ENCODE peak calls at places on chromosomes 11 and 22, in four cellular contexts. One of them, this sample, is unnamed.

GRCh38 chr22:18152519-18152918 is 2.5 kb downstream of the USP18 start:
- DNase-seq in HepG2: no peak
- DNase-seq in K562: no peak
- DNase-seq in WTC11: no peak
- DNase-seq in this sample: no peak

GRCh38 chr11:75246006-75246672 is 5.6 kb downstream of the TPBGL start:
- DNase-seq in HepG2: no peak
- DNase-seq in K562: no peak
- DNase-seq in WTC11: no peak
- DNase-seq in this sample: no peak

GRCh38 chr11:132770802-132771545 is 761.3 kb downstream of the OPCML start:
- DNase-seq in HepG2: no peak
- DNase-seq in K562: no peak
- DNase-seq in WTC11: no peak
- DNase-seq in this sample: no peak

GRCh38 chr11:101974255-101974654 is 57.9 kb upstream of the ANGPTL5 start:
- DNase-seq in HepG2: peak
- DNase-seq in K562: no peak
- DNase-seq in WTC11: no peak
- DNase-seq in this sample: no peak

GRCh38 chr11:17786824-17787525 is 52.4 kb downstream of the KCNC1 start:
- DNase-seq in HepG2: no peak
- DNase-seq in K562: peak
- DNase-seq in WTC11: no peak
- DNase-seq in this sample: no peak

GRCh38 chr22:26707090-26707489 is 49.7 kb downstream of the MIAT start:
- DNase-seq in HepG2: no peak
- DNase-seq in K562: no peak
- DNase-seq in WTC11: no peak
- DNase-seq in this sample: no peak

GRCh38 chr11:66288138-66288865 is 641 bp downstream of the YIF1A start:
- DNase-seq in HepG2: peak
- DNase-seq in K562: no peak
- DNase-seq in WTC11: no peak
- DNase-seq in this sample: no peak

GRCh38 chr11:131473510-131473909 is 103.1 kb downstream of the NTM start:
- DNase-seq in HepG2: no peak
- DNase-seq in K562: no peak
- DNase-seq in WTC11: no peak
- DNase-seq in this sample: no peak

GRCh38 chr22:26763633-26764295 is 106.4 kb downstream of the MIAT start:
- DNase-seq in HepG2: peak
- DNase-seq in K562: no peak
- DNase-seq in WTC11: no peak
- DNase-seq in this sample: no peak

GRCh38 chr11:15493066-15493465 is 378.3 kb downstream of the INSC start:
- DNase-seq in HepG2: no peak
- DNase-seq in K562: no peak
- DNase-seq in WTC11: no peak
- DNase-seq in this sample: no peak

GRCh38 chr22:40418366-40419201 is 48.2 kb downstream of the SGSM3 start:
- DNase-seq in HepG2: no peak
- DNase-seq in K562: no peak
- DNase-seq in WTC11: no peak
- DNase-seq in this sample: no peak

GRCh38 chr11:41954034-41954433 is 494.6 kb upstream of the LRRC4C start:
- DNase-seq in HepG2: no peak
- DNase-seq in K562: no peak
- DNase-seq in WTC11: no peak
- DNase-seq in this sample: no peak

GRCh38 chr22:36419177-36419911 is 31.6 kb upstream of the MYH9 start:
- DNase-seq in HepG2: peak
- DNase-seq in K562: peak
- DNase-seq in WTC11: no peak
- DNase-seq in this sample: no peak

GRCh38 chr22:48188211-48188845 is 1425.9 kb downstream of the TBC1D22A start:
- DNase-seq in HepG2: no peak
- DNase-seq in K562: peak
- DNase-seq in WTC11: no peak
- DNase-seq in this sample: no peak

GRCh38 chr11:23112987-23113886 is 253.0 kb upstream of the CCDC179 start:
- DNase-seq in HepG2: peak
- DNase-seq in K562: peak
- DNase-seq in WTC11: peak
- DNase-seq in this sample: peak

GRCh38 chr22:31229402-31230140 is 17.5 kb downstream of the LIMK2 start:
- DNase-seq in HepG2: no peak
- DNase-seq in K562: peak
- DNase-seq in WTC11: no peak
- DNase-seq in this sample: no peak

GRCh38 chr11:17333799-17334586 is 17.6 kb upstream of the NCR3LG1 start:
- DNase-seq in HepG2: no peak
- DNase-seq in K562: no peak
- DNase-seq in WTC11: no peak
- DNase-seq in this sample: no peak

GRCh38 chr11:1785749-1786261 is 22.1 kb upstream of the CTSD start:
- DNase-seq in HepG2: no peak
- DNase-seq in K562: no peak
- DNase-seq in WTC11: no peak
- DNase-seq in this sample: no peak

GRCh38 chr11:31237819-31238771 is 131.4 kb downstream of the DCDC1 start:
- DNase-seq in HepG2: no peak
- DNase-seq in K562: no peak
- DNase-seq in WTC11: peak
- DNase-seq in this sample: no peak

GRCh38 chr11:83727251-83727650 is 441.1 kb upstream of the CCDC90B start:
- DNase-seq in HepG2: no peak
- DNase-seq in K562: no peak
- DNase-seq in WTC11: no peak
- DNase-seq in this sample: no peak

GRCh38 chr11:8717876-8718753 is 35.5 kb downstream of the RPL27A start:
- DNase-seq in HepG2: peak
- DNase-seq in K562: no peak
- DNase-seq in WTC11: no peak
- DNase-seq in this sample: no peak

GRCh38 chr11:107719062-107719461 is 7.2 kb upstream of the SLN start:
- DNase-seq in HepG2: no peak
- DNase-seq in K562: no peak
- DNase-seq in WTC11: no peak
- DNase-seq in this sample: no peak

GRCh38 chr11:14980854-14981253 is 8.7 kb upstream of the CALCA start:
- DNase-seq in HepG2: no peak
- DNase-seq in K562: no peak
- DNase-seq in WTC11: no peak
- DNase-seq in this sample: no peak

GRCh38 chr22:35023692-35024363 is 42.1 kb upstream of the ISX start:
- DNase-seq in HepG2: no peak
- DNase-seq in K562: peak
- DNase-seq in WTC11: peak
- DNase-seq in this sample: peak

GRCh38 chr11:100536979-100537378 is 150.1 kb upstream of the ARHGAP42 start:
- DNase-seq in HepG2: no peak
- DNase-seq in K562: no peak
- DNase-seq in WTC11: no peak
- DNase-seq in this sample: no peak

GRCh38 chr11:122045181-122045586 is 70.8 kb downstream of the BLID start:
- DNase-seq in HepG2: no peak
- DNase-seq in K562: no peak
- DNase-seq in WTC11: no peak
- DNase-seq in this sample: no peak

GRCh38 chr11:43797337-43797736 is 83.3 kb upstream of the ALKBH3 start:
- DNase-seq in HepG2: no peak
- DNase-seq in K562: no peak
- DNase-seq in WTC11: no peak
- DNase-seq in this sample: no peak
- TF ChIP-seq ELF4 in HepG2: no peak
- TF ChIP-seq ELF4 in K562: no peak
- TF ChIP-seq ELF4 in WTC11: no peak
- TF ChIP-seq ELF4 in this sample: no peak

GRCh38 chr22:39360674-39361413 is 11.1 kb downstream of the SYNGR1 start:
- DNase-seq in HepG2: no peak
- DNase-seq in K562: no peak
- DNase-seq in WTC11: peak
- DNase-seq in this sample: no peak
- TF ChIP-seq ELF4 in HepG2: no peak
- TF ChIP-seq ELF4 in K562: no peak
- TF ChIP-seq ELF4 in WTC11: no peak
- TF ChIP-seq ELF4 in this sample: no peak

GRCh38 chr11:69868871-69869270 is 49.7 kb upstream of the FGF3 start:
- DNase-seq in HepG2: no peak
- DNase-seq in K562: no peak
- DNase-seq in WTC11: no peak
- DNase-seq in this sample: no peak
- TF ChIP-seq ELF4 in HepG2: no peak
- TF ChIP-seq ELF4 in K562: no peak
- TF ChIP-seq ELF4 in WTC11: no peak
- TF ChIP-seq ELF4 in this sample: no peak

DNA sequence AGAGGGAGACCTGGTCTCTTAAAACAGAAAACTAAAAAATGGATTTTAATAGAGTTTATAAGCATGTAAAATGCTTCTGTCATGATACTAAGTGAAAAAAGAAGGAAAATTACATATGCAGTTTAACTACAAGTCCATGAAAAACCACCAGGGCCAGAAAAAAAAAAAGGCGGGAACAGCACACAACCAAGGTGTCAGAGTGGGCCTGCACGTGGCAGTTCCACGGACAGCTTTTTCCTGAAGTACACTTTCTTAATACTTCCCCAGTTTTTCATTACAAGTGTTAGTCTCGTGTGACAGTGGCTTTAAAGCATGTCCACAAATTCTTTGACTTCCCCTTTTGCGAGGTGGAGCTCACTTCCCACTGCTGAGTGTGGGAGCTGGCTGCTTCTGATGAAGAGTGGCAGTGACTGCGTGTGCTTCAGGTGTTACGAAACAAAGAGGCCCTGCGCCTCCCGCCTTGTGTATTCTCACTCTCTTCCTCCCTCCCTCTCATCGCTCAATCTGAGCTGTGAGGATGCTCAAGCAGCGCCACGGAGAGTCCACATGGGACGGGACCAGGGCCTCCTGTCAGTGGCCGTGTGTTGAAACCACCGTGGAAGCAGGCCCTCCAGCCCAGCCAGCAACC is 16.4 kb downstream of the PPM1F start:
- DNase-seq in HepG2: no peak
- DNase-seq in K562: peak
- DNase-seq in WTC11: no peak
- DNase-seq in this sample: no peak
- TF ChIP-seq ELF4 in HepG2: no peak
- TF ChIP-seq ELF4 in K562: no peak
- TF ChIP-seq ELF4 in WTC11: no peak
- TF ChIP-seq ELF4 in this sample: no peak

GRCh38 chr11:65041206-65042035 is at the start of gene SAC3D1:
- DNase-seq in HepG2: no peak
- DNase-seq in K562: peak
- DNase-seq in WTC11: peak
- DNase-seq in this sample: peak
- TF ChIP-seq ELF4 in HepG2: no peak
- TF ChIP-seq ELF4 in K562: no peak
- TF ChIP-seq ELF4 in WTC11: no peak
- TF ChIP-seq ELF4 in this sample: no peak

GRCh38 chr11:11440149-11440548 is 87.1 kb upstream of the CSNK2A3 start:
- DNase-seq in HepG2: no peak
- DNase-seq in K562: no peak
- DNase-seq in WTC11: no peak
- DNase-seq in this sample: no peak

GRCh38 chr11:11436715-11437313 is 83.8 kb upstream of the CSNK2A3 start:
- DNase-seq in HepG2: no peak
- DNase-seq in K562: no peak
- DNase-seq in WTC11: no peak
- DNase-seq in this sample: no peak

GRCh38 chr11:11430431-11430830 is 77.4 kb upstream of the CSNK2A3 start:
- DNase-seq in HepG2: no peak
- DNase-seq in K562: no peak
- DNase-seq in WTC11: no peak
- DNase-seq in this sample: no peak

GRCh38 chr11:11432621-11433319 is 79.7 kb upstream of the CSNK2A3 start:
- DNase-seq in HepG2: no peak
- DNase-seq in K562: no peak
- DNase-seq in WTC11: no peak
- DNase-seq in this sample: no peak

GRCh38 chr11:11435673-11436072 is 82.6 kb upstream of the CSNK2A3 start:
- DNase-seq in HepG2: no peak
- DNase-seq in K562: no peak
- DNase-seq in WTC11: no peak
- DNase-seq in this sample: no peak
- TF ChIP-seq ELF4 in HepG2: no peak
- TF ChIP-seq ELF4 in K562: no peak
- TF ChIP-seq ELF4 in WTC11: no peak
- TF ChIP-seq ELF4 in this sample: no peak

GRCh38 chr22:37419916-37420655 is 7.2 kb downstream of the ELFN2 start:
- DNase-seq in HepG2: no peak
- DNase-seq in K562: peak
- DNase-seq in WTC11: peak
- DNase-seq in this sample: no peak
- TF ChIP-seq ELF4 in HepG2: no peak
- TF ChIP-seq ELF4 in K562: no peak
- TF ChIP-seq ELF4 in WTC11: no peak
- TF ChIP-seq ELF4 in this sample: no peak

GRCh38 chr11:67289226-67289650 is at the start of gene ANKRD13D:
- DNase-seq in HepG2: no peak
- DNase-seq in K562: no peak
- DNase-seq in WTC11: no peak
- DNase-seq in this sample: no peak
- TF ChIP-seq ELF4 in HepG2: no peak
- TF ChIP-seq ELF4 in K562: no peak
- TF ChIP-seq ELF4 in WTC11: no peak
- TF ChIP-seq ELF4 in this sample: no peak

DNA sequence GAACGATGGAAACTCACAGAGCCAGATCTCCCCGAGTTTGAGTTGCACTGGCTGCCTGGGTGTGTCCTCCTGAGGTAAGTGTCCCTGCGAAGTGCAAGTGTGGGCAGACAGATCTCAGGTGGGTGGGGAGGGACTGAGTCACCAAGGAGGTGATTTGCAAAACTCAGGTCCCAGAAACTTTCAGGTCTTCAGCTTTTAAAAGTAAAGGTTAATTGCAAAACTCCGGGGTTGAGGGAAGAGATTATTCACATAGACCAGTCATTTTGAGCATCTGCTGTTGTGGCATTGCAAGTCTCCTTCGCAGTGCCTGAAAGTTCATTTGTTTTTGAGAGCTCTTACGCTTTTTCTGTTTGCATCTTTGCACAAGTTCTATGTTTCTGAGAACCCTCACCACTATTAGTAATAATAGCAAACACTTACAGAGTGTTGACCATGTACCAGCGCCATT is 7.1 kb downstream of the CD44 start:
- DNase-seq in HepG2: no peak
- DNase-seq in K562: no peak
- DNase-seq in WTC11: no peak
- DNase-seq in this sample: no peak
- TF ChIP-seq ELF4 in HepG2: no peak
- TF ChIP-seq ELF4 in K562: no peak
- TF ChIP-seq ELF4 in WTC11: no peak
- TF ChIP-seq ELF4 in this sample: no peak